ENCODE peak calls at places on chromosomes 4 and X, in six cellular contexts. S, X, J, G, M and D are unnamed samples.

GRCh38 chrX:110847334-110847733 is 51.7 kb upstream of the CHRDL1 start:
- DNase-seq in S (peak), J (no peak), M (no peak), G (no peak), X (peak), D (no peak)

GRCh38 chr4:29046716-29047115 is 1673.5 kb upstream of the PCDH7 start:
- DNase-seq in M (no peak), X (no peak), J (no peak), S (no peak), G (no peak), D (no peak)

GRCh38 chr4:99099311-99099710 is 10.7 kb upstream of the ADH5 start:
- DNase-seq in J (no peak), S (no peak), M (no peak), G (no peak), X (no peak), D (no peak)

GRCh38 chrX:11944486-11944885 is 186.4 kb downstream of the MSL3 start:
- DNase-seq in S (no peak), X (peak), J (no peak), G (no peak), M (no peak), D (no peak)

GRCh38 chr4:57640391-57641100 is 530.4 kb upstream of the IGFBP7 start:
- DNase-seq in J (no peak), X (no peak), M (no peak), G (no peak), S (no peak), D (no peak)

GRCh38 chrX:65985922-65986588 is 53.8 kb downstream of the VSIG4 start:
- DNase-seq in M (peak), G (no peak), J (no peak), X (peak), S (no peak), D (no peak)

GRCh38 chr4:73902038-73902637 is 32.9 kb downstream of the CXCL1 start:
- DNase-seq in J (no peak), S (no peak), X (no peak), M (no peak), G (no peak), D (no peak)

GRCh38 chr4:24624381-24624780 is 40.0 kb upstream of the DHX15 start:
- DNase-seq in X (no peak), S (no peak), J (no peak), G (no peak), M (no peak), D (no peak)

GRCh38 chr4:2469192-2469984 is 482 bp downstream of the RNF4 start:
- DNase-seq in X (peak), J (peak), M (peak), G (peak), S (no peak), D (peak)

GRCh38 chr4:38318737-38319455 is 345.1 kb upstream of the KLF3 start:
- DNase-seq in M (peak), J (peak), G (peak), X (peak), S (peak), D (peak)

GRCh38 chrX:117458243-117458968 is 658.2 kb downstream of the KLHL13 start:
- DNase-seq in M (no peak), G (no peak), S (no peak), J (no peak), X (no peak), D (no peak)